ENCODE peak calls at places on chromosomes 3 and 15, in six cellular contexts. K, I, B, J, E and Q are unnamed samples.

GRCh38 chr3:125083776-125084175 is 28.0 kb upstream of the HEG1 start:
- DNase-seq in B (no peak), J (no peak), K (no peak), E (no peak), I (no peak), Q (no peak)

GRCh38 chr3:170507063-170507462 is 78.8 kb downstream of the SLC7A14 start:
- DNase-seq in B (no peak), I (no peak), J (no peak), K (no peak), E (no peak), Q (no peak)

GRCh38 chr15:74318376-74319137 is 48.9 kb downstream of the CYP11A1 start:
- DNase-seq in I (no peak), E (peak; percentile 50), J (peak; percentile 44), K (no peak), B (no peak), Q (no peak)

GRCh38 chr3:134838599-134838998 is 43.5 kb downstream of the EPHB1 start:
- DNase-seq in I (no peak), K (peak; percentile 16), B (no peak), E (no peak), J (no peak), Q (no peak)

GRCh38 chr15:66566963-66567531 is 1.2 kb upstream of the LCTL start:
- DNase-seq in J (peak; percentile 30), I (peak; percentile 75), K (no peak), E (no peak), B (peak; percentile 90), Q (peak; percentile 57)

GRCh38 chr15:73375755-73376305 is 7.1 kb upstream of the HCN4 start:
- DNase-seq in K (no peak), I (no peak), J (no peak), E (no peak), B (peak; percentile 43), Q (no peak)

GRCh38 chr15:47959617-47960398 is 161.0 kb upstream of the SLC24A5 start:
- DNase-seq in I (no peak), K (no peak), E (no peak), J (no peak), B (peak; percentile 38), Q (no peak)

GRCh38 chr3:124318014-124318413 is 326.1 kb upstream of the ROPN1 start:
- DNase-seq in B (no peak), I (no peak), J (no peak), K (no peak), E (no peak), Q (no peak)

GRCh38 chr3:173800154-173800553 is 402.6 kb downstream of the NLGN1 start:
- DNase-seq in K (no peak), E (no peak), J (no peak), B (no peak), I (no peak), Q (no peak)

GRCh38 chr15:90870354-90871096 is 2.1 kb downstream of the FURIN start:
- DNase-seq in E (no peak), J (no peak), I (no peak), B (no peak), K (no peak), Q (no peak)

GRCh38 chr3:88150371-88150770 is 612 bp downstream of the C3orf38 start:
- DNase-seq in B (peak; percentile 7), E (no peak), K (no peak), I (no peak), J (no peak), Q (peak; percentile 49)

GRCh38 chr15:94265009-94265408 is 33.6 kb downstream of the MCTP2 start:
- DNase-seq in B (no peak), J (no peak), K (no peak), E (no peak), I (no peak), Q (no peak)
- H3K36me3 ChIP-seq in B (no peaks in the 10 kb centered on the region), J (no peaks in the 10 kb centered on the region), K (no peaks in the 10 kb centered on the region), E (no peaks in the 10 kb centered on the region), I (no peaks in the 10 kb centered on the region), Q (no peaks in the 10 kb centered on the region)

GRCh38 chr3:14450506-14450905 is 48.1 kb downstream of the SLC6A6 start:
- DNase-seq in E (peak; percentile 25), B (no peak), K (no peak), J (no peak), I (no peak), Q (no peak)

GRCh38 chr3:14448756-14449728 is 46.6 kb downstream of the SLC6A6 start:
- DNase-seq in B (no peak), J (no peak), K (no peak), E (peak; percentile 29), I (no peak), Q (no peak)

GRCh38 chr3:14452676-14453367 is 50.4 kb downstream of the SLC6A6 start:
- DNase-seq in B (peak; percentile 81), I (peak; percentile 89), K (peak; percentile 94), J (no peak), E (peak; percentile 85), Q (no peak)

GRCh38 chr3:14451844-14452533 is 49.6 kb downstream of the SLC6A6 start:
- DNase-seq in K (peak; percentile 88), J (no peak), B (peak; percentile 82), I (peak; percentile 77), E (no peak), Q (no peak)

DNA sequence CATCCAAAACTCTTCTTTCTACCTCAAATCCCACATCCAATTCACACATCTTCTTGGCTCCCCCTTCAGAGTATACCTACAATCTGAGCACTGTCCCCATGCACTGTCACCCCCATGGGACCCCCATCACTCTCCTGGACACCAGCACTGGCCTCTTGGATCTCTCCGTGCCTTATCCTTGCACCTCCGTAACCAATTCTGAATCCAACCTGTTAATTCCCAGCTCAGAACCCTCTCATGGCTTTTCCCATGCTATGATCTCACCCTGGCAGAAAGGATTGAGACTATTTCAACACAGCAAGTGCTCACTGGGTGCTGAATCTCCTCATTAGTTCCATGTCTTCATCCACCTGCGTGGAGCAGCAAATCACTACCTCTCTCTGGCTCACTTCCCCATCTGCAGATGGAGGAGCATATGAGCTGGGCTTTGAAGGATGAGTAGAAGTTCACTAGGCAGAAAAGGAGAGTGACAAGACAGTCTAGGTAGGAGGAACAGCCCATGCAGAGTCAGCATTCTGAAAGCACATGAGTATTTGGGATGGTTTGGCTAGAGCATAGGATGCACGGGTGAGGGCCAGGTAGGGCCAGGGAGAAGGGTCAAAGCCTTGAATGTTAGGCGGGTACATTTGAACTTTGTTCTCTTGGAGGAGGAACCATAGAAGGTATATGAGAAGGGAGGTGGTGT is 48.7 kb downstream of the SLC6A6 start:
- DNase-seq in B (no peak), I (no peak), J (no peak), E (no peak), K (no peak), Q (no peak)
- H3K36me3 ChIP-seq in B (peaks cover 1% of the 10 kb centered on the region), I (peaks cover 60% of the 10 kb centered on the region), J (peaks cover 26% of the 10 kb centered on the region), E (no peaks in the 10 kb centered on the region), K (peaks cover 35% of the 10 kb centered on the region), Q (peaks cover 16% of the 10 kb centered on the region)

GRCh38 chr3:46993986-46994385 is 14.5 kb downstream of the NBEAL2 start:
- DNase-seq in E (peak; percentile 45), J (no peak), K (no peak), B (no peak), I (no peak), Q (no peak)

GRCh38 chr3:46991406-46992165 is 12.1 kb downstream of the NBEAL2 start:
- DNase-seq in J (no peak), B (no peak), I (no peak), K (no peak), E (peak; percentile 64), Q (no peak)

GRCh38 chr3:46993292-46993691 is 13.8 kb downstream of the NBEAL2 start:
- DNase-seq in B (no peak), I (no peak), J (no peak), E (peak; percentile 32), K (no peak), Q (no peak)

GRCh38 chr3:46990573-46991374 is 11.3 kb downstream of the NBEAL2 start:
- DNase-seq in I (peak; percentile 61), E (peak; percentile 81), J (peak; percentile 66), B (no peak), K (no peak), Q (no peak)

DNA sequence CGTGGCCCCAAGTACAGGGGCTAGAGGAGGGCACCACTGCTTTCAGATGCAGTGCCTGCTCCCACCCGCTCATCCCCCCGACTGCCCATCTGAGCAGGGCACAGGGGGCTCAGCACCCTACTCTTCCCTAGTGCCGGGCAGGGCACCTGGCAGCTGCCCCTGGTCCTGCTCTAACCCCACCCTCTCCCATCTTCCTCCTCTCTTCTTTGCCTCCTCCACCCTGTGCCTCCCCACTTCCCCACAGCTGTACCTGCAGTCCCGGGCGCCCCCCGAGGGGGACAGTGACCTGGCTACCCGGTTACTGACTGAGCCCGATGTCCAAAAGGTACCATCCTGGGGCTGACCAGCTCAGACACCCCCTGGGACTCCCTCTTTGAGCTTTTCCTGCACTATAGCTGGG is 12.8 kb downstream of the NBEAL2 start:
- DNase-seq in E (peak; percentile 34), K (no peak), I (no peak), J (no peak), B (no peak), Q (no peak)
- H3K36me3 ChIP-seq in E (no peaks in the 10 kb centered on the region), K (peaks cover 80% of the 10 kb centered on the region), I (peaks cover 44% of the 10 kb centered on the region), J (peaks cover 49% of the 10 kb centered on the region), B (no peaks in the 10 kb centered on the region), Q (peaks cover 11% of the 10 kb centered on the region)

DNA sequence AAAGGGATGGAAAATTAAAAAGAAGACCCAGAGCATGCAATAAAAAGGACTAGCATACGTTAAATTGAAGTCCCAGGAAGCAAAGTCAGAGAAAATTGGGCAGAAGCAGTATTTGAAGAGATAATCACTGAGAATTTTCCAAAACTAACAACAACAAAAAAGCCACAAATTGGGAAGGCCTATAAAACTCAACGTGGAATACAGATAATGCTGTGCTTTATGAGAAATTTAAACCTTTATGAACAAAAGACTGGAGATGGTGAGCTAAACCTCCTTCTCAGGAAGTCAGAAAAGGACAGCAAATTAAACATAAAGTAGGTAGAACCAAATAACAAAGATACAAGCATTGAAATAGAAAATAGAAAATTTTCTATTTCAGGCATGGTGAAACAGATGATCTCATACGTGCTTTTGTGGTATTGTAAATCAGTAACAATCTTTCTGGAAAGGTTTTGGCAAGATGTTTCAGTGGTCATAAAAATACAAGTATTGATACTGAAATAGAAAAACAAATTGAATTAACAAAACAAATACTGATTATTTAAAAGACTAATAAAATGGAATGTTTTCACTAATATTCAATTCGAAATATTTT is 55.6 kb downstream of the LYSMD4 start:
- DNase-seq in K (no peak), E (no peak), J (peak; percentile 27), I (no peak), B (no peak), Q (no peak)
- H3K36me3 ChIP-seq in K (peaks cover 44% of the 10 kb centered on the region), E (no peaks in the 10 kb centered on the region), J (peaks cover 9% of the 10 kb centered on the region), I (peaks cover 48% of the 10 kb centered on the region), B (no peaks in the 10 kb centered on the region), Q (no peaks in the 10 kb centered on the region)